ENCODE peak calls at places on chromosomes 6 and 20, in four cellular contexts. Z is uterus; H is H1; C is effector memory CD4-positive, alpha-beta T cell. Y is an unnamed sample. For H3K4me1 and H3K9me3, the result is how much of the 10 kb centered on the place peaks cover.

GRCh38 chr6:122712864-122713612 is 66.5 kb upstream of the FABP7 start:
- DNase-seq in H (no peak), Z (no peak), C (no peak), Y (no peak)

GRCh38 chr6:151060096-151060741 is 179.5 kb upstream of the AKAP12 start:
- DNase-seq in Z (peak), H (no peak), C (no peak), Y (no peak)

GRCh38 chr6:119942078-119942752 is 592.7 kb upstream of the MAN1A1 start:
- DNase-seq in H (no peak), Z (no peak), C (no peak), Y (no peak)

GRCh38 chr20:61958773-61959172 is 106.9 kb downstream of the TAF4 start:
- DNase-seq in H (no peak), Z (no peak), C (no peak), Y (peak)

GRCh38 chr20:21681219-21681931 is 24.1 kb upstream of the PAX1 start:
- DNase-seq in Z (no peak), C (no peak), H (no peak), Y (no peak)

GRCh38 chr20:47540443-47541354 is 39.0 kb downstream of the NCOA3 start:
- DNase-seq in H (no peak), Z (no peak), C (no peak), Y (no peak)

GRCh38 chr6:139376054-139376355 is 1.6 kb upstream of the CITED2 start:
- DNase-seq in H (no peak), Z (no peak), C (no peak), Y (no peak)

GRCh38 chr6:139336994-139337393 is 37.5 kb downstream of the CITED2 start:
- DNase-seq in Z (no peak), C (no peak), H (no peak), Y (no peak)

GRCh38 chr6:109059148-109059547 is 35.5 kb downstream of the SESN1 start:
- DNase-seq in C (no peak), Z (no peak), H (no peak), Y (no peak)

GRCh38 chr6:41716516-41717446 is 18.6 kb downstream of the TFEB start:
- DNase-seq in Z (no peak), H (no peak), C (no peak), Y (no peak)

GRCh38 chr6:5995705-5996686 is 10.7 kb downstream of the NRN1 start:
- DNase-seq in H (no peak), C (no peak), Z (peak), Y (peak)

GRCh38 chr6:27668442-27669275 is 195.8 kb upstream of the ZNF184 start:
- DNase-seq in Z (peak), H (peak), C (no peak), Y (peak)

GRCh38 chr6:89350281-89351037 is 2.1 kb downstream of the UBE2J1 start:
- DNase-seq in H (no peak), Z (no peak), C (no peak), Y (no peak)

GRCh38 chr6:143271024-143271423 is 179.5 kb downstream of the ADAT2 start:
- DNase-seq in Z (no peak), C (no peak), H (no peak), Y (no peak)

GRCh38 chr20:14861028-14861699 is 523.8 kb upstream of the FLRT3 start:
- DNase-seq in Z (no peak), C (no peak), H (no peak), Y (no peak)

GRCh38 chr20:4327956-4328355 is 312.6 kb upstream of the RNF24 start:
- DNase-seq in Z (no peak), H (no peak), C (no peak), Y (no peak)

GRCh38 chr6:11101417-11101816 is 7.8 kb downstream of the SMIM13 start:
- DNase-seq in C (no peak), H (no peak), Z (no peak), Y (no peak)

GRCh38 chr20:42985628-42986027 is 204.1 kb downstream of the PTPRT start:
- DNase-seq in Z (no peak), H (no peak), C (no peak), Y (no peak)

GRCh38 chr6:33858053-33858475 is 54.3 kb upstream of the MLN start:
- DNase-seq in Z (no peak), C (no peak), H (no peak), Y (no peak)

GRCh38 chr6:144145546-144145945 is 4.8 kb upstream of the STX11 start:
- DNase-seq in H (no peak), C (no peak), Z (no peak), Y (no peak)

GRCh38 chr6:144922120-144922722 is 637.1 kb downstream of the UTRN start:
- DNase-seq in H (no peak), C (no peak), Z (no peak), Y (no peak)

GRCh38 chr6:149862901-149863595 is 1.1 kb downstream of the LRP11 start:
- DNase-seq in C (peak), H (no peak), Z (peak), Y (peak)

GRCh38 chr6:25889877-25890853 is 16.1 kb upstream of the SLC17A3 start:
- DNase-seq in Z (no peak), C (no peak), H (no peak), Y (peak)

GRCh38 chr20:54028276-54029011 is 42.0 kb downstream of the BCAS1 start:
- DNase-seq in C (no peak), Z (no peak), H (no peak), Y (no peak)

DNA sequence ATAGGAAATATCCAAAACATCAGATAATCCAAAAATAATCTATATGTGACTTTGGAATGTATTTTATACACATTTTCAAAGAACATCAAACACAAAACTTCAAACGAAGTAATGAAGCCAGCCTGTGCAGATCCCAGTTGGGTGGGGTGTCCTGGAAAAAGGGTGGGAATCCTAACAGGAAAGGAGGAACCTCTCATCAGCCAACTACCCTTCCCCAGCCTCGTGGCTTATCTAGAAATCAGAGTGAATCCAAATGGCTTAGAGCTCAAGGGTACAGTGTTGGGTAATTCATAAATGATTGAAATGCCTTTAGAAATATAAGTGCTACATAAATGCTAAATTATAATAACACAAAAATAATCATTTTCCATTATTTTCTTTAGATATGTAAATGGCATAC is 115.1 kb upstream of the SOX4 start:
- DNase-seq in Z (no peak), H (no peak), C (no peak), Y (no peak)
- H3K4me1 ChIP-seq in Z (under half), H (under half), C (under half), Y (under half)

DNA sequence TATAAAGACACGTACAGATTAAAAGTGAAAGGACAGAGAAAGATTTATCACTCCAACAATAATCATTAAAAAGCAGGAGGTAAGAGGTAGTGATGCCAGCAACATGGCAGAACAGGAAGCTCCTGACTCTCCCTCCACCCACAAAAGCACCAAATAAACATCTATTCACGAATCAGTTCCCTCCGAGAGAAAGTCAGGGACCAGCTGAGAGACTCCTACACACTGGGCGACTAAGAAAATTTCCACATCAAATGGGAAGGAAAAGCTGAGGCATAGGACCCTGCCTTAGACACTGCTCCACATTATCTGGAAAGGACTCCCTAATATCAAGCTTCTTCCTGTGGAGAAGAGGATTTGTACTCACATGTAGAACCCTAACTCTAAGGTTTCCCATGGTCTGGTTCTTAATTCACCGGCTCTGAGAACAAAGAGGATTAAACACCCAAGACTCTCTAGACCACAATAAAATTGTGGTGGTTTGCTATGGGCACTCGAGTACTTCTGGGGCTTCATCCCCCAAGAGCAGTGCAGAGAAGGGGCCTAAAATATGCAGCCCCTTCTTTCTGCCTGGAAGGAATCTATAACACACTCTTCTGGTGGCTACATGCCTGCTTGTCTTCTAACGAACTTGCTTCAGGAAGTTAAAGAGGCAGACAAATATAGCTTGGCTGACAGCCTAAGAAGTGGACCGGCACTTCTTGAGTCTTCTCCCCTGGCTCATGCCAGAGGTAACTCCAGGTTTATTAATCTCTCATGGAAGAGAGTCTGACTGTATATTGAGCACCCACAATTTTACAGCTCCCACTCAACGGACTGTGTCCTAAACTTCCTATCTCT is 29.4 kb upstream of the ASF1A start:
- DNase-seq in C (no peak), Z (no peak), H (no peak), Y (no peak)
- H3K9me3 ChIP-seq in C (under half), Z (under half), H (under half), Y (under half)

GRCh38 chr20:25863536-25864325 is 167.1 kb upstream of the ZNF337 start:
- DNase-seq in C (no peak), H (no peak), Z (no peak), Y (no peak)

GRCh38 chr20:25865715-25866656 is 169.3 kb upstream of the ZNF337 start:
- DNase-seq in C (peak), Z (peak), H (no peak), Y (peak)

GRCh38 chr20:25864986-25865714 is 168.5 kb upstream of the ZNF337 start:
- DNase-seq in C (no peak), H (no peak), Z (no peak), Y (no peak)

GRCh38 chr20:25864326-25864970 is 167.8 kb upstream of the ZNF337 start:
- DNase-seq in Z (no peak), H (no peak), C (no peak), Y (no peak)

GRCh38 chr20:25867776-25868649 is 171.4 kb upstream of the ZNF337 start:
- DNase-seq in H (no peak), C (peak), Z (peak), Y (peak)
- H3K4me3 ChIP-seq in H (peak), C (peak), Z (peak), Y (peak)

GRCh38 chr20:57702091-57702490 is 7.7 kb downstream of the PMEPA1 start:
- DNase-seq in C (no peak), Z (no peak), H (no peak), Y (no peak)
- H3K4me1 ChIP-seq in C (under half), Z (under half), H (under half), Y (under half)

GRCh38 chr6:154460306-154461071 is 50.0 kb downstream of the CNKSR3 start:
- DNase-seq in Z (no peak), C (no peak), H (no peak), Y (no peak)
- H3K9me3 ChIP-seq in Z (under half), C (under half), H (under half), Y (under half)

Y was measured in HAP-1.